ENCODE peak calls at places on chromosomes 7 and 10, in nine cellular contexts. One of them, this sample, is unnamed. For H3K36me3, the result is how much of the 10 kb centered on the place peaks cover.

GRCh38 chr7:55020481-55020871 is 1.7 kb downstream of the EGFR start:
- DNase-seq in endothelial cell of umbilical vein: no peak
- DNase-seq in stomach: no peak
- DNase-seq in spleen: no peak
- DNase-seq in sigmoid colon: peak
- DNase-seq in breast epithelium: peak
- DNase-seq in uterus: peak
- DNase-seq in adrenal gland: peak
- DNase-seq in ovary: peak
- DNase-seq in this sample: peak

GRCh38 chr10:30185916-30186315 is 126.5 kb upstream of the JCAD start:
- DNase-seq in breast epithelium: no peak
- DNase-seq in adrenal gland: no peak
- DNase-seq in stomach: no peak
- DNase-seq in ovary: no peak
- DNase-seq in spleen: no peak
- DNase-seq in endothelial cell of umbilical vein: peak
- DNase-seq in sigmoid colon: no peak
- DNase-seq in uterus: no peak
- DNase-seq in this sample: no peak

GRCh38 chr7:144869072-144869471 is 33.2 kb upstream of the TPK1 start:
- DNase-seq in spleen: no peak
- DNase-seq in endothelial cell of umbilical vein: no peak
- DNase-seq in uterus: no peak
- DNase-seq in breast epithelium: no peak
- DNase-seq in stomach: no peak
- DNase-seq in sigmoid colon: no peak
- DNase-seq in ovary: no peak
- DNase-seq in adrenal gland: no peak
- DNase-seq in this sample: no peak

GRCh38 chr7:51633596-51633995 is 317.0 kb upstream of the COBL start:
- DNase-seq in endothelial cell of umbilical vein: no peak
- DNase-seq in adrenal gland: no peak
- DNase-seq in ovary: no peak
- DNase-seq in sigmoid colon: no peak
- DNase-seq in spleen: no peak
- DNase-seq in uterus: no peak
- DNase-seq in stomach: no peak
- DNase-seq in breast epithelium: no peak
- DNase-seq in this sample: no peak

GRCh38 chr10:131971591-131971990 is 10.1 kb downstream of the BNIP3 start:
- DNase-seq in ovary: no peak
- DNase-seq in endothelial cell of umbilical vein: no peak
- DNase-seq in adrenal gland: no peak
- DNase-seq in breast epithelium: no peak
- DNase-seq in spleen: peak
- DNase-seq in uterus: no peak
- DNase-seq in stomach: no peak
- DNase-seq in sigmoid colon: peak
- DNase-seq in this sample: no peak

GRCh38 chr7:30893357-30893756 is 18.3 kb upstream of the AQP1 start:
- DNase-seq in sigmoid colon: no peak
- DNase-seq in endothelial cell of umbilical vein: peak
- DNase-seq in spleen: no peak
- DNase-seq in adrenal gland: no peak
- DNase-seq in breast epithelium: no peak
- DNase-seq in uterus: no peak
- DNase-seq in stomach: no peak
- DNase-seq in ovary: no peak
- DNase-seq in this sample: no peak

GRCh38 chr10:104318810-104319684 is 19.2 kb downstream of the ITPRIP start:
- DNase-seq in endothelial cell of umbilical vein: no peak
- DNase-seq in breast epithelium: no peak
- DNase-seq in stomach: no peak
- DNase-seq in spleen: peak
- DNase-seq in adrenal gland: no peak
- DNase-seq in sigmoid colon: peak
- DNase-seq in uterus: peak
- DNase-seq in ovary: peak
- DNase-seq in this sample: no peak

GRCh38 chr7:64308019-64308275 is 5.8 kb upstream of the ZNF736 start:
- DNase-seq in stomach: no peak
- DNase-seq in spleen: peak
- DNase-seq in sigmoid colon: no peak
- DNase-seq in ovary: peak
- DNase-seq in breast epithelium: no peak
- DNase-seq in uterus: no peak
- DNase-seq in endothelial cell of umbilical vein: no peak
- DNase-seq in adrenal gland: no peak
- DNase-seq in this sample: no peak

GRCh38 chr7:75969704-75970498 is 24.5 kb downstream of the TMEM120A start:
- DNase-seq in adrenal gland: no peak
- DNase-seq in stomach: no peak
- DNase-seq in sigmoid colon: no peak
- DNase-seq in endothelial cell of umbilical vein: no peak
- DNase-seq in uterus: no peak
- DNase-seq in spleen: peak
- DNase-seq in ovary: no peak
- DNase-seq in breast epithelium: no peak
- DNase-seq in this sample: no peak

GRCh38 chr7:128204455-128204854 is 36.6 kb upstream of the LEP start:
- DNase-seq in breast epithelium: no peak
- DNase-seq in ovary: no peak
- DNase-seq in uterus: no peak
- DNase-seq in endothelial cell of umbilical vein: no peak
- DNase-seq in stomach: no peak
- DNase-seq in sigmoid colon: no peak
- DNase-seq in spleen: no peak
- DNase-seq in adrenal gland: no peak
- DNase-seq in this sample: no peak

GRCh38 chr7:84070770-84071169 is 123.8 kb downstream of the SEMA3A start:
- DNase-seq in stomach: no peak
- DNase-seq in uterus: no peak
- DNase-seq in adrenal gland: no peak
- DNase-seq in spleen: no peak
- DNase-seq in sigmoid colon: no peak
- DNase-seq in ovary: no peak
- DNase-seq in endothelial cell of umbilical vein: no peak
- DNase-seq in breast epithelium: no peak
- DNase-seq in this sample: no peak

GRCh38 chr10:33487014-33487776 is 152.7 kb upstream of the NRP1 start:
- DNase-seq in sigmoid colon: no peak
- DNase-seq in uterus: no peak
- DNase-seq in spleen: no peak
- DNase-seq in stomach: no peak
- DNase-seq in breast epithelium: no peak
- DNase-seq in ovary: no peak
- DNase-seq in adrenal gland: no peak
- DNase-seq in endothelial cell of umbilical vein: no peak
- DNase-seq in this sample: no peak

GRCh38 chr10:15149042-15149771 is 19.3 kb downstream of the NMT2 start:
- DNase-seq in uterus: no peak
- DNase-seq in sigmoid colon: no peak
- DNase-seq in stomach: no peak
- DNase-seq in breast epithelium: no peak
- DNase-seq in spleen: no peak
- DNase-seq in adrenal gland: no peak
- DNase-seq in ovary: no peak
- DNase-seq in endothelial cell of umbilical vein: no peak
- DNase-seq in this sample: no peak

DNA sequence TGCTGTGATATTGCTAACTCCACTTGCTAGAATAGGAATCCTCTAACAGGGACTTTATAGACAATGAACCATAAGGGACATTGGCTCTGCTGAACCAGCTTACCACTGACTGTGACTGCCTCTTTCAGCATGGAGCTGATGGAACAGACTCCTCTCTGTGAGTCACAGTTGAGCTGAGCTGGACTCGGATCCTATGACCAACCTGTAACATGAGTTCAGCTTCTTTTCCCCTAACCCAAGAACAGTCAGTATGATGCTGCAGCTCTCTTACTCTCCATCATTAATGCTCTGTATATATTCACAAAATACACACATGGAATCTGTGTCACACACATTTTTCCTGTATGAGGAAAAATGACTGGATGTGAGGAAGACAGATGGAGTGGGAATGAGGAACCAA is 177.9 kb upstream of the BET1 start:
- DNase-seq in uterus: no peak
- DNase-seq in breast epithelium: no peak
- DNase-seq in stomach: no peak
- DNase-seq in adrenal gland: no peak
- DNase-seq in sigmoid colon: no peak
- DNase-seq in ovary: no peak
- DNase-seq in spleen: no peak
- DNase-seq in endothelial cell of umbilical vein: peak
- DNase-seq in this sample: no peak
- TF ChIP-seq POLR2A in uterus: no peak
- TF ChIP-seq POLR2A in breast epithelium: no peak
- TF ChIP-seq POLR2A in stomach: no peak
- TF ChIP-seq POLR2A in adrenal gland: no peak
- TF ChIP-seq POLR2A in sigmoid colon: no peak
- TF ChIP-seq POLR2A in ovary: no peak
- TF ChIP-seq POLR2A in spleen: no peak
- TF ChIP-seq POLR2A in endothelial cell of umbilical vein: no peak
- TF ChIP-seq POLR2A in this sample: no peak

DNA sequence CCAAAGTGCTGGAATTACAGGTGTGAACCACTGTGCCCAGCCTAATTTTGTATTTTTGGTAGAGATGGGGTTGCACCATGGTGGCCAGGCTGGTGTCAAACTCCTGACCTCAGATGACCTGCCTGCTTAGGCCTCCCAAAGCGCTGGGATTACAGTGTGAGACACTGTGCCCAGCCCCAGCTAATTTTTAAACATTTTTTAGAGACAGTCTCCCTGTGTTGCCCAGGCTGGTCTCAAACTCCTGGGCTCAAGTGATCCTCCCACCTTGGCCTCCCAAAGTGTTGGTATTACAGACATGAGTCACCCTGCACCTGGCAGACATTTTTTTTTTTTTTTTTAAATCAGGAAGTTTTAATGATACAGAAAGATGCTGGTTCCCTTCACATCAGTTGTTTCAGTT is 15.5 kb downstream of the DENND10 start:
- DNase-seq in endothelial cell of umbilical vein: no peak
- DNase-seq in spleen: no peak
- DNase-seq in adrenal gland: no peak
- DNase-seq in uterus: no peak
- DNase-seq in ovary: no peak
- DNase-seq in stomach: no peak
- DNase-seq in breast epithelium: no peak
- DNase-seq in sigmoid colon: peak
- DNase-seq in this sample: no peak
- H3K36me3 ChIP-seq in endothelial cell of umbilical vein: under half
- H3K36me3 ChIP-seq in spleen: under half
- H3K36me3 ChIP-seq in adrenal gland: under half
- H3K36me3 ChIP-seq in uterus: under half
- H3K36me3 ChIP-seq in ovary: under half
- H3K36me3 ChIP-seq in stomach: half or more
- H3K36me3 ChIP-seq in breast epithelium: under half
- H3K36me3 ChIP-seq in sigmoid colon: under half
- H3K36me3 ChIP-seq in this sample: under half

GRCh38 chr7:16698200-16698910 is 52.4 kb downstream of the BZW2 start:
- DNase-seq in ovary: no peak
- DNase-seq in adrenal gland: no peak
- DNase-seq in spleen: no peak
- DNase-seq in uterus: no peak
- DNase-seq in endothelial cell of umbilical vein: no peak
- DNase-seq in sigmoid colon: no peak
- DNase-seq in breast epithelium: no peak
- DNase-seq in stomach: no peak
- DNase-seq in this sample: no peak

GRCh38 chr7:16697507-16698199 is 51.7 kb downstream of the BZW2 start:
- DNase-seq in sigmoid colon: no peak
- DNase-seq in uterus: no peak
- DNase-seq in stomach: no peak
- DNase-seq in breast epithelium: no peak
- DNase-seq in endothelial cell of umbilical vein: no peak
- DNase-seq in spleen: no peak
- DNase-seq in adrenal gland: no peak
- DNase-seq in ovary: no peak
- DNase-seq in this sample: no peak

GRCh38 chr7:16702433-16702832 is 51.1 kb upstream of the TSPAN13 start:
- DNase-seq in spleen: no peak
- DNase-seq in breast epithelium: no peak
- DNase-seq in sigmoid colon: no peak
- DNase-seq in adrenal gland: no peak
- DNase-seq in uterus: no peak
- DNase-seq in endothelial cell of umbilical vein: no peak
- DNase-seq in stomach: no peak
- DNase-seq in ovary: no peak
- DNase-seq in this sample: no peak
- TF ChIP-seq CTCF in spleen: no peak
- TF ChIP-seq CTCF in breast epithelium: no peak
- TF ChIP-seq CTCF in sigmoid colon: no peak
- TF ChIP-seq CTCF in adrenal gland: no peak
- TF ChIP-seq CTCF in uterus: no peak
- TF ChIP-seq CTCF in endothelial cell of umbilical vein: no peak
- TF ChIP-seq CTCF in stomach: no peak
- TF ChIP-seq CTCF in ovary: no peak
- TF ChIP-seq CTCF in this sample: no peak

GRCh38 chr10:114000461-114000860 is 43.2 kb upstream of the ADRB1 start:
- DNase-seq in endothelial cell of umbilical vein: no peak
- DNase-seq in adrenal gland: no peak
- DNase-seq in stomach: no peak
- DNase-seq in spleen: no peak
- DNase-seq in sigmoid colon: no peak
- DNase-seq in uterus: no peak
- DNase-seq in breast epithelium: no peak
- DNase-seq in ovary: no peak
- DNase-seq in this sample: no peak

GRCh38 chr10:113999520-113999919 is 44.1 kb upstream of the ADRB1 start:
- DNase-seq in breast epithelium: no peak
- DNase-seq in ovary: no peak
- DNase-seq in uterus: no peak
- DNase-seq in stomach: no peak
- DNase-seq in spleen: no peak
- DNase-seq in adrenal gland: no peak
- DNase-seq in endothelial cell of umbilical vein: no peak
- DNase-seq in sigmoid colon: no peak
- DNase-seq in this sample: no peak

GRCh38 chr10:113995201-113995600 is 48.5 kb upstream of the ADRB1 start:
- DNase-seq in uterus: no peak
- DNase-seq in spleen: no peak
- DNase-seq in adrenal gland: no peak
- DNase-seq in endothelial cell of umbilical vein: no peak
- DNase-seq in ovary: no peak
- DNase-seq in sigmoid colon: no peak
- DNase-seq in breast epithelium: no peak
- DNase-seq in stomach: no peak
- DNase-seq in this sample: no peak

GRCh38 chr10:113993489-113993932 is 50.2 kb upstream of the ADRB1 start:
- DNase-seq in endothelial cell of umbilical vein: no peak
- DNase-seq in uterus: no peak
- DNase-seq in breast epithelium: no peak
- DNase-seq in adrenal gland: no peak
- DNase-seq in stomach: no peak
- DNase-seq in spleen: no peak
- DNase-seq in ovary: no peak
- DNase-seq in sigmoid colon: peak
- DNase-seq in this sample: no peak

DNA sequence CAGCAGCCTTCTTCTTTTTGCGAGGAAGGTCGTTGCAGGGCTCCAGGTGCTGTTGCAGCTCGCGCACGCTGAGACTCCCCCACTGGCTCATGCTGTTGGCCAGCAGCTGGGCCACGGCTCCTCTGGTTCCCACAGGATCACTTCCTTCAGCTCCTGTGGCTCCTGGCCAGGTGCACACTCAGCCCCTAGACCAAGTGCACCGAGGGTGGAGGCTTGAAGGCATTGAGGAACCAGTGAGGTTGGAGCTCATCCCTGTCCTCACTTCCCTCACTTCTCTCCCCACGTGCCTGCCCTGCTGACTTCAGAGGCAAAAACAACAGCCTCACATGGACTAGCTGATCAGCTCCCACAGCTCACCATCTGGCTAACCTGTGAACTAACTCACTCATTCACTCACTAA is 46.2 kb upstream of the ADRB1 start:
- DNase-seq in breast epithelium: no peak
- DNase-seq in adrenal gland: peak
- DNase-seq in sigmoid colon: peak
- DNase-seq in endothelial cell of umbilical vein: no peak
- DNase-seq in uterus: no peak
- DNase-seq in ovary: no peak
- DNase-seq in spleen: no peak
- DNase-seq in stomach: no peak
- DNase-seq in this sample: no peak
- TF ChIP-seq POLR2A in breast epithelium: no peak
- TF ChIP-seq POLR2A in adrenal gland: no peak
- TF ChIP-seq POLR2A in sigmoid colon: no peak
- TF ChIP-seq POLR2A in endothelial cell of umbilical vein: no peak
- TF ChIP-seq POLR2A in uterus: no peak
- TF ChIP-seq POLR2A in ovary: no peak
- TF ChIP-seq POLR2A in spleen: no peak
- TF ChIP-seq POLR2A in stomach: no peak
- TF ChIP-seq POLR2A in this sample: no peak